ENCODE peak calls at places on chromosomes 1 and 21, in four cellular contexts. U is cardiac fibroblast, Y is astrocyte, D is epithelial cell of esophagus. A is an unnamed sample.

GRCh38 chr1:18938008-18938706 is 18.3 kb downstream of the IFFO2 start:
- DNase-seq in D (no peak), U (no peak), Y (no peak), A (no peak)

GRCh38 chr1:219568728-219569127 is 44.2 kb downstream of the ZC3H11B start:
- DNase-seq in D (peak), U (no peak), Y (peak), A (peak)

GRCh38 chr1:89609339-89609725 is 23.6 kb upstream of the LRRC8C start:
- DNase-seq in D (no peak), U (no peak), Y (no peak), A (no peak)

GRCh38 chr1:11156958-11157357 is 32.2 kb upstream of the ANGPTL7 start:
- DNase-seq in Y (no peak), U (no peak), D (no peak), A (no peak)

GRCh38 chr1:103917771-103918170 is 168.1 kb downstream of the AMY1C start:
- DNase-seq in Y (no peak), D (no peak), U (no peak), A (no peak)

GRCh38 chr1:175861641-175862367 is 118.4 kb upstream of the TNR start:
- DNase-seq in U (no peak), Y (no peak), D (no peak), A (no peak)

GRCh38 chr1:230350208-230350921 is 75.8 kb downstream of the PGBD5 start:
- DNase-seq in Y (peak), D (no peak), U (no peak), A (no peak)

GRCh38 chr1:117735045-117735992 is 129.5 kb downstream of the TENT5C start:
- DNase-seq in U (peak), Y (peak), D (peak), A (no peak)

GRCh38 chr1:111727056-111727455 is 12.1 kb downstream of the INKA2 start:
- DNase-seq in U (no peak), D (no peak), Y (no peak), A (no peak)

GRCh38 chr1:15799004-15799867 is 8.2 kb downstream of the UQCRHL start:
- DNase-seq in Y (peak), D (peak), U (peak), A (no peak)

GRCh38 chr1:187471555-187471954 is 642.8 kb downstream of the PLA2G4A start:
- DNase-seq in D (peak), U (peak), Y (peak), A (no peak)

GRCh38 chr21:41069305-41069642 is 98.7 kb upstream of the BACE2 start:
- DNase-seq in U (no peak), D (no peak), Y (no peak), A (no peak)

GRCh38 chr21:41075668-41076463 is 92.1 kb upstream of the BACE2 start:
- DNase-seq in Y (no peak), U (no peak), D (no peak), A (no peak)

GRCh38 chr21:41068411-41069304 is 99.3 kb upstream of the BACE2 start:
- DNase-seq in D (peak), Y (peak), U (peak), A (peak)

GRCh38 chr21:41074607-41075184 is 93.3 kb upstream of the BACE2 start:
- DNase-seq in D (no peak), U (no peak), Y (no peak), A (no peak)

GRCh38 chr21:41071410-41071809 is 96.5 kb upstream of the BACE2 start:
- DNase-seq in U (no peak), Y (no peak), D (no peak), A (no peak)
- TF ChIP-seq CTCF in U (no peak), Y (no peak), D (peak), A (no peak)

GRCh38 chr1:202852163-202852904 is 36.6 kb downstream of the RABIF start:
- DNase-seq in Y (peak), D (peak), U (peak), A (peak)
- TF ChIP-seq CTCF in Y (peak), D (peak), U (peak), A (peak)

GRCh38 chr21:38379171-38379570 is 119.1 kb downstream of the ERG start:
- DNase-seq in D (peak), U (no peak), Y (no peak), A (no peak)

GRCh38 chr21:38383411-38384245 is 114.6 kb downstream of the ERG start:
- DNase-seq in D (no peak), U (no peak), Y (no peak), A (no peak)

GRCh38 chr21:38377165-38378093 is 120.6 kb downstream of the KCNJ15 start:
- DNase-seq in Y (no peak), U (no peak), D (peak), A (no peak)

GRCh38 chr21:38384246-38384576 is 114.1 kb downstream of the ERG start:
- DNase-seq in U (no peak), D (no peak), Y (no peak), A (no peak)

DNA sequence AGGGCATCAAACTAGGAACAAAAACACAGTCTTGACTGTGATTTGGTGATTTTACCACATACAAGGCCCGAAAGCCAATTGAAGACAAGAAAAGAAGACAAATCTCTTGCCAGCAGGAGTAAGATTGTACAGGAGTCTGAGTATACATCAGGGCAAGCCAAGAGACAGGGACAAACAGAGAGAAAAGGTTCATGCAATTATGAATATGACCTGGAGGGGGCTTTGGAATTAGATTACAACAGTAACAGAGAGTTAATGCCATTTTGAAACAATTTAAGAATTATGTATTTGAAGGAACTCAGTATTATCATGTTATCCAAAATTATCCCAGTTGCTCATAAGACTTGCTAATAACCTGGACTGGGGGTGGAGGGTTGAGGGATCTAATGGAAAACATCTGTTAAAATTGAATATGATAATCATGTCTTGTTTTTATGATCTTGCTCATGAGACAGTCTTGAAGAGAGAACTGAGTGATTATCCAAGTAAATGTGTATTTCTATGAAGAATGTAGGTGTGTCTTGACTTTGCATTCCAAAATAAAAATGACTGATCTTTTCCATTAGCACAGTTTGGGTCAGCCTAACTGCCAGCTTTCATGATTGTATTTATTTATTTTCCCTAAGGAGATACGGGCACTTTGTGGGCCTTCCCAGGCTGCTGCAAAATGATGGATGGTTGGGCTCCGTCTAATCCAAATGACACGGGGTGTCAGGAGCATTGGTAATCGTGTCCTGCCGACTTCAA is 117.7 kb downstream of the ERG start:
- DNase-seq in U (peak), Y (peak), D (peak), A (no peak)
- TF ChIP-seq CTCF in U (peak), Y (peak), D (no peak), A (peak)

DNA sequence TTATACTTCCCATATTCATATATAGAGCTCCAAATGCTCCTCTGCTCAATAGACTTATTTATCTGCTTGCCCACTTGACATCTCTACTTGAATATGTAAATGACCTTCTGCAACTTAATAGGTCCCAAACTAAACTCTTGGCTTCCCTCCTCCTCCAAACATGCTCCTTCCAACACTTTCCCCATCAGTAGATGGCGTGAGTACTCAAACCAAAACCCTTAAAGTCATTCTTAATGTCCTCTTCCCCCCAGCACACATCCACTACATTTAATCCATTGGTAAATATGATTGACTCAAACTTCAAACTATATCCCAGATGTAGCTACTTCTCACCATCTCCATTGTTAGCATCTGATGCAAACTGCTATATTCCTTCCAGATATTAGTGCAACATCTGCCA is 48.5 kb upstream of the PBX1 start:
- DNase-seq in D (peak), Y (no peak), U (peak), A (no peak)
- TF ChIP-seq CTCF in D (no peak), Y (no peak), U (no peak), A (no peak)